ENCODE peak calls at places on chromosomes 16 and 17, in nine cellular contexts. A is GM23338, W is GM23248, R is hepatocyte, C is neural progenitor cell, X is MM.1S, N is HCT116, J is PC-3, G is SK-N-SH. T is an unnamed sample.

GRCh38 chr17:43449470-43450202 is 34.1 kb upstream of the DHX8 start:
- DNase-seq in A (no peak), W (peak; percentile 53), R (peak; percentile 44), C (no peak), X (no peak), N (no peak), J (no peak), G (no peak), T (no peak)

GRCh38 chr16:82187829-82188228 is 17.8 kb upstream of the MPHOSPH6 start:
- DNase-seq in A (no peak), W (no peak), R (no peak), C (no peak), X (peak; percentile 37), N (no peak), J (no peak), G (no peak), T (no peak)

GRCh38 chr16:24955975-24956731 is 59.0 kb downstream of the ARHGAP17 start:
- DNase-seq in A (no peak), W (no peak), R (no peak), C (no peak), X (no peak), N (no peak), J (no peak), G (no peak), T (peak; percentile 24)

GRCh38 chr16:68367034-68367433 is 56.2 kb downstream of the PRMT7 start:
- DNase-seq in A (peak; percentile 81), W (peak; percentile 61), R (peak; percentile 60), C (peak; percentile 76), X (no peak), N (peak; percentile 16), J (peak; percentile 35), G (peak; percentile 74), T (peak; percentile 62)

GRCh38 chr16:4309833-4310266 is 6.0 kb upstream of the GLIS2 start:
- DNase-seq in A (peak; percentile 95), W (peak; percentile 70), R (peak; percentile 84), C (peak; percentile 87), X (peak; percentile 76), N (peak; percentile 61), J (peak; percentile 58), G (no peak), T (peak; percentile 83)

GRCh38 chr17:80118601-80119270 is 17.4 kb downstream of the GAA start:
- DNase-seq in A (no peak), W (no peak), R (peak; percentile 3), C (no peak), X (no peak), N (no peak), J (no peak), G (no peak), T (no peak)

GRCh38 chr16:15946257-15947044 is 3.0 kb upstream of the ABCC1 start:
- DNase-seq in A (no peak), W (peak; percentile 89), R (peak; percentile 21), C (no peak), X (no peak), N (no peak), J (peak; percentile 85), G (no peak), T (no peak)

GRCh38 chr16:30889721-30890120 is 4.2 kb downstream of the BCL7C start:
- DNase-seq in A (no peak), W (no peak), R (no peak), C (no peak), X (no peak), N (no peak), J (no peak), G (no peak), T (no peak)

GRCh38 chr17:64025732-64026294 is 5.4 kb upstream of the ICAM2 start:
- DNase-seq in A (peak; percentile 95), W (peak; percentile 78), R (peak; percentile 88), C (peak; percentile 90), X (peak; percentile 32), N (peak; percentile 84), J (peak; percentile 89), G (peak; percentile 89), T (peak; percentile 91)

GRCh38 chr16:10988164-10988803 is 43.9 kb downstream of the CLEC16A start:
- DNase-seq in A (peak; percentile 57), W (peak; percentile 27), R (no peak), C (peak; percentile 35), X (no peak), N (no peak), J (peak; percentile 6), G (no peak), T (peak; percentile 32)

GRCh38 chr17:5468075-5468473 is 708 bp downstream of the DHX33 start:
- DNase-seq in A (peak; percentile 14), W (no peak), R (no peak), C (no peak), X (peak; percentile 10), N (no peak), J (no peak), G (peak; percentile 36), T (peak; percentile 27)

DNA sequence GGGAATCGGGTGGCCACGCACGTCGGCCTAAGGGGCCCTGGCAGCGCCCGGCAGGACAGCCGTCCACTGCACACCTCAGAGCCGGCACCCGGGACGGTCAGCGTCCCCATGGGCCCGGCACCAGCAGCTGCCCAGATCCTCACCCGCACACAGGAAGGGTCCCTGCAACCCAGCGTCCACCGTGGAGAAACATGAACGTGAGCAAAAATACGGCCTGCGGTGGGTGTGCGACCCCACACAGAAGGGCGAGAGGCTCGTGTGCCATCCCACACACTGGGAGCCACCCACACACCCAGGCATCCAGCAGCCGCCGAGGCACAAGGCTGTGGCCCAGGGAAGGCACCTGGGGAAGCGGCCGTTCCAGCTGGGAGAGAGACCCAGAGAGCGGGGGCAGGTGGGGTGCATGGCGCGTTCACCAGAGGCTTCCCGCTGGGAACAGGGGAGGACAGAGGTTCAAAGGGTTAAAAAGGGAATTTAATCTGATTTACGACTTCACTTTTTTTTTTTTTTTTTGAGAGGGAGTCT is 6.4 kb downstream of the PIEZO1 start:
- DNase-seq in A (peak; percentile 19), W (no peak), R (no peak), C (no peak), X (no peak), N (no peak), J (no peak), G (no peak), T (no peak)
- H3K4me1 ChIP-seq in A (peaks cover 26% of the 10 kb centered on the region), W (peaks cover 46% of the 10 kb centered on the region), R (peaks cover 49% of the 10 kb centered on the region), C (peaks cover 32% of the 10 kb centered on the region), X (peaks cover 16% of the 10 kb centered on the region), N (peaks cover 61% of the 10 kb centered on the region), J (peaks cover 43% of the 10 kb centered on the region), G (peaks cover 46% of the 10 kb centered on the region), T (peaks cover 37% of the 10 kb centered on the region)

GRCh38 chr17:50345443-50346312 is at the start of gene XYLT2:
- DNase-seq in A (peak; percentile 91), W (peak; percentile 95), R (peak; percentile 95), C (peak; percentile 96), X (peak; percentile 89), N (peak; percentile 57), J (peak; percentile 93), G (peak; percentile 100), T (peak; percentile 94)
- H2AFZ ChIP-seq in A (peak within 1 kb of the TSS; percentile 98), W (peak within 1 kb of the TSS; percentile 94), R (peak within 1 kb of the TSS; percentile 97), C (peak within 1 kb of the TSS; percentile 97), X (peak within 1 kb of the TSS; percentile 99), N (peak within 1 kb of the TSS; percentile 27), J (peak within 1 kb of the TSS; percentile 93), G (peak within 1 kb of the TSS; percentile 96), T (peak within 1 kb of the TSS; percentile 72)

GRCh38 chr17:21095735-21096134 is 31.0 kb upstream of the DHRS7B start:
- DNase-seq in A (peak; percentile 34), W (no peak), R (no peak), C (no peak), X (no peak), N (no peak), J (no peak), G (no peak), T (peak; percentile 42)
- TF ChIP-seq EZH2phosphoT487 in A (no peak), W (no peak), R (no peak), C (no peak), X (no peak), N (no peak), J (no peak), G (no peak), T (no peak)

GRCh38 chr16:87254734-87255133 is 62.5 kb downstream of the C16orf95 start:
- DNase-seq in A (no peak), W (no peak), R (no peak), C (no peak), X (no peak), N (no peak), J (no peak), G (no peak), T (no peak)
- H3K4me1 ChIP-seq in A (no peaks in the 10 kb centered on the region), W (no peaks in the 10 kb centered on the region), R (no peaks in the 10 kb centered on the region), C (no peaks in the 10 kb centered on the region), X (no peaks in the 10 kb centered on the region), N (no peaks in the 10 kb centered on the region), J (no peaks in the 10 kb centered on the region), G (no peaks in the 10 kb centered on the region), T (no peaks in the 10 kb centered on the region)

GRCh38 chr16:19808061-19808621 is 76.5 kb downstream of the GPRC5B start:
- DNase-seq in A (no peak), W (no peak), R (peak; percentile 66), C (peak; percentile 43), X (peak; percentile 48), N (no peak), J (no peak), G (no peak), T (no peak)
- H2AFZ ChIP-seq in A (no peak overlapping the region), W (no peak overlapping the region), R (no peak overlapping the region), C (peak overlapping the region; percentile 53), X (no peak overlapping the region), N (no peak overlapping the region), J (no peak overlapping the region), G (no peak overlapping the region), T (no peak overlapping the region)

DNA sequence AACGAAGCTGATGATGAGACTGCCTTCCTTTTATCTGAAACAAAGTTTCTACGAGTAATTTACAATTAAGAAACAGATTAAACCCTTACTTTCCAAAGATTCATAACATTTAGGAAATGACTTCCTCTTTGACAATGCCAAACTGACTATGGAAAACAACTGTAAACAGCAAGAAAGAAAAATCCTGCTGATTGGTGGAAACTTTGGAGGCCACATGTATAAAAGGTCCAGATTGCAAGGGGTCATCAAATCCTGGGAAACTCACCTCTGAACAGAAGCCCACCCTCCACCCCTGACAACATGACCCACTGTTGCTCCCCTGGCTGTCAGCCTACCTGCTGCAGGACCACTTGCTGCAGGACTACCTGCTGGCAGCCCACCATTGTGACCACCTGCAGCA is at the start of gene KRTAP9-6:
- DNase-seq in A (no peak), W (no peak), R (peak; percentile 0), C (no peak), X (no peak), N (no peak), J (no peak), G (no peak), T (no peak)
- TF ChIP-seq EZH2phosphoT487 in A (no peak), W (no peak), R (no peak), C (no peak), X (no peak), N (no peak), J (no peak), G (no peak), T (no peak)

GRCh38 chr16:49641250-49641649 is 214.7 kb downstream of the ZNF423 start:
- DNase-seq in A (no peak), W (no peak), R (no peak), C (no peak), X (no peak), N (no peak), J (no peak), G (no peak), T (no peak)
- H3K4me1 ChIP-seq in A (peaks cover 34% of the 10 kb centered on the region), W (peaks cover 15% of the 10 kb centered on the region), R (peaks cover 32% of the 10 kb centered on the region), C (peaks cover 29% of the 10 kb centered on the region), X (no peaks in the 10 kb centered on the region), N (peaks cover 4% of the 10 kb centered on the region), J (no peaks in the 10 kb centered on the region), G (peaks cover 29% of the 10 kb centered on the region), T (no peaks in the 10 kb centered on the region)

T was measured in OCI-LY7.